ENCODE peak calls at places on chromosomes 2 and 18, in nine cellular contexts. One of them, this sample, is unnamed.

GRCh38 chr2:96409543-96410184 is 74.1 kb downstream of the NCAPH start:
- DNase-seq in epithelial cell of prostate: no peak
- DNase-seq in dermis blood vessel endothelial cell: no peak
- DNase-seq in heart right ventricle: peak
- DNase-seq in activated T-cell treated with anti-CD3 and anti-CD28 coated beads, Interleukin-2, amount 50 U/mL, for 72 hours: no peak
- DNase-seq in AG09319: no peak
- DNase-seq in GM12892: no peak
- DNase-seq in stimulated activated CD4-positive, alpha-beta T cell treated with anti-CD3 and anti-CD28 coated beads, Interleukin-1b, Interleukin-23, amount 100 ng/mL, for 1 hour: no peak
- DNase-seq in stimulated activated CD8-positive, alpha-beta memory T cell treated with anti-CD3 and anti-CD28 coated beads, Interleukin-7, amount 100 ng/mL, for 48 hours: no peak
- DNase-seq in this sample: no peak

GRCh38 chr2:124804014-124804940 is 779.2 kb downstream of the CNTNAP5 start:
- DNase-seq in epithelial cell of prostate: no peak
- DNase-seq in dermis blood vessel endothelial cell: peak
- DNase-seq in heart right ventricle: no peak
- DNase-seq in activated T-cell treated with anti-CD3 and anti-CD28 coated beads, Interleukin-2, amount 50 U/mL, for 72 hours: no peak
- DNase-seq in AG09319: no peak
- DNase-seq in GM12892: no peak
- DNase-seq in stimulated activated CD4-positive, alpha-beta T cell treated with anti-CD3 and anti-CD28 coated beads, Interleukin-1b, Interleukin-23, amount 100 ng/mL, for 1 hour: no peak
- DNase-seq in stimulated activated CD8-positive, alpha-beta memory T cell treated with anti-CD3 and anti-CD28 coated beads, Interleukin-7, amount 100 ng/mL, for 48 hours: no peak
- DNase-seq in this sample: peak

GRCh38 chr18:28972333-28972732 is 795.4 kb upstream of the CDH2 start:
- DNase-seq in epithelial cell of prostate: no peak
- DNase-seq in dermis blood vessel endothelial cell: no peak
- DNase-seq in heart right ventricle: no peak
- DNase-seq in activated T-cell treated with anti-CD3 and anti-CD28 coated beads, Interleukin-2, amount 50 U/mL, for 72 hours: no peak
- DNase-seq in AG09319: no peak
- DNase-seq in GM12892: no peak
- DNase-seq in stimulated activated CD4-positive, alpha-beta T cell treated with anti-CD3 and anti-CD28 coated beads, Interleukin-1b, Interleukin-23, amount 100 ng/mL, for 1 hour: no peak
- DNase-seq in stimulated activated CD8-positive, alpha-beta memory T cell treated with anti-CD3 and anti-CD28 coated beads, Interleukin-7, amount 100 ng/mL, for 48 hours: no peak
- DNase-seq in this sample: no peak

GRCh38 chr2:1429895-1430294 is 16.6 kb downstream of the TPO start:
- DNase-seq in epithelial cell of prostate: no peak
- DNase-seq in dermis blood vessel endothelial cell: no peak
- DNase-seq in heart right ventricle: no peak
- DNase-seq in activated T-cell treated with anti-CD3 and anti-CD28 coated beads, Interleukin-2, amount 50 U/mL, for 72 hours: no peak
- DNase-seq in AG09319: no peak
- DNase-seq in GM12892: no peak
- DNase-seq in stimulated activated CD4-positive, alpha-beta T cell treated with anti-CD3 and anti-CD28 coated beads, Interleukin-1b, Interleukin-23, amount 100 ng/mL, for 1 hour: no peak
- DNase-seq in stimulated activated CD8-positive, alpha-beta memory T cell treated with anti-CD3 and anti-CD28 coated beads, Interleukin-7, amount 100 ng/mL, for 48 hours: no peak
- DNase-seq in this sample: no peak

GRCh38 chr2:232238108-232238507 is 140.4 kb upstream of the ALPP start:
- DNase-seq in epithelial cell of prostate: peak
- DNase-seq in dermis blood vessel endothelial cell: no peak
- DNase-seq in heart right ventricle: no peak
- DNase-seq in activated T-cell treated with anti-CD3 and anti-CD28 coated beads, Interleukin-2, amount 50 U/mL, for 72 hours: peak
- DNase-seq in AG09319: no peak
- DNase-seq in GM12892: no peak
- DNase-seq in stimulated activated CD4-positive, alpha-beta T cell treated with anti-CD3 and anti-CD28 coated beads, Interleukin-1b, Interleukin-23, amount 100 ng/mL, for 1 hour: no peak
- DNase-seq in stimulated activated CD8-positive, alpha-beta memory T cell treated with anti-CD3 and anti-CD28 coated beads, Interleukin-7, amount 100 ng/mL, for 48 hours: no peak
- DNase-seq in this sample: no peak

GRCh38 chr18:54766631-54767030 is 61.6 kb upstream of the RAB27B start:
- DNase-seq in epithelial cell of prostate: no peak
- DNase-seq in dermis blood vessel endothelial cell: no peak
- DNase-seq in heart right ventricle: no peak
- DNase-seq in activated T-cell treated with anti-CD3 and anti-CD28 coated beads, Interleukin-2, amount 50 U/mL, for 72 hours: no peak
- DNase-seq in AG09319: no peak
- DNase-seq in GM12892: no peak
- DNase-seq in stimulated activated CD4-positive, alpha-beta T cell treated with anti-CD3 and anti-CD28 coated beads, Interleukin-1b, Interleukin-23, amount 100 ng/mL, for 1 hour: no peak
- DNase-seq in stimulated activated CD8-positive, alpha-beta memory T cell treated with anti-CD3 and anti-CD28 coated beads, Interleukin-7, amount 100 ng/mL, for 48 hours: no peak
- DNase-seq in this sample: no peak

GRCh38 chr18:79572848-79573451 is 106.7 kb upstream of the CTDP1 start:
- DNase-seq in epithelial cell of prostate: no peak
- DNase-seq in dermis blood vessel endothelial cell: no peak
- DNase-seq in heart right ventricle: no peak
- DNase-seq in activated T-cell treated with anti-CD3 and anti-CD28 coated beads, Interleukin-2, amount 50 U/mL, for 72 hours: no peak
- DNase-seq in AG09319: no peak
- DNase-seq in GM12892: no peak
- DNase-seq in stimulated activated CD4-positive, alpha-beta T cell treated with anti-CD3 and anti-CD28 coated beads, Interleukin-1b, Interleukin-23, amount 100 ng/mL, for 1 hour: no peak
- DNase-seq in stimulated activated CD8-positive, alpha-beta memory T cell treated with anti-CD3 and anti-CD28 coated beads, Interleukin-7, amount 100 ng/mL, for 48 hours: no peak
- DNase-seq in this sample: no peak

GRCh38 chr2:233165895-233166661 is 85.4 kb upstream of the ATG16L1 start:
- DNase-seq in epithelial cell of prostate: no peak
- DNase-seq in dermis blood vessel endothelial cell: no peak
- DNase-seq in heart right ventricle: peak
- DNase-seq in activated T-cell treated with anti-CD3 and anti-CD28 coated beads, Interleukin-2, amount 50 U/mL, for 72 hours: no peak
- DNase-seq in AG09319: no peak
- DNase-seq in GM12892: no peak
- DNase-seq in stimulated activated CD4-positive, alpha-beta T cell treated with anti-CD3 and anti-CD28 coated beads, Interleukin-1b, Interleukin-23, amount 100 ng/mL, for 1 hour: no peak
- DNase-seq in stimulated activated CD8-positive, alpha-beta memory T cell treated with anti-CD3 and anti-CD28 coated beads, Interleukin-7, amount 100 ng/mL, for 48 hours: no peak
- DNase-seq in this sample: no peak

GRCh38 chr2:149418065-149418464 is 87.7 kb downstream of the LYPD6 start:
- DNase-seq in epithelial cell of prostate: no peak
- DNase-seq in dermis blood vessel endothelial cell: peak
- DNase-seq in heart right ventricle: no peak
- DNase-seq in activated T-cell treated with anti-CD3 and anti-CD28 coated beads, Interleukin-2, amount 50 U/mL, for 72 hours: no peak
- DNase-seq in AG09319: no peak
- DNase-seq in GM12892: no peak
- DNase-seq in stimulated activated CD4-positive, alpha-beta T cell treated with anti-CD3 and anti-CD28 coated beads, Interleukin-1b, Interleukin-23, amount 100 ng/mL, for 1 hour: no peak
- DNase-seq in stimulated activated CD8-positive, alpha-beta memory T cell treated with anti-CD3 and anti-CD28 coated beads, Interleukin-7, amount 100 ng/mL, for 48 hours: no peak
- DNase-seq in this sample: no peak

GRCh38 chr18:22363867-22364463 is 53.8 kb downstream of the CTAGE1 start:
- DNase-seq in epithelial cell of prostate: no peak
- DNase-seq in dermis blood vessel endothelial cell: peak
- DNase-seq in heart right ventricle: no peak
- DNase-seq in activated T-cell treated with anti-CD3 and anti-CD28 coated beads, Interleukin-2, amount 50 U/mL, for 72 hours: no peak
- DNase-seq in AG09319: no peak
- DNase-seq in GM12892: no peak
- DNase-seq in stimulated activated CD4-positive, alpha-beta T cell treated with anti-CD3 and anti-CD28 coated beads, Interleukin-1b, Interleukin-23, amount 100 ng/mL, for 1 hour: no peak
- DNase-seq in stimulated activated CD8-positive, alpha-beta memory T cell treated with anti-CD3 and anti-CD28 coated beads, Interleukin-7, amount 100 ng/mL, for 48 hours: no peak
- DNase-seq in this sample: no peak

GRCh38 chr2:59899692-59900091 is 653.8 kb downstream of the BCL11A start:
- DNase-seq in epithelial cell of prostate: no peak
- DNase-seq in dermis blood vessel endothelial cell: no peak
- DNase-seq in heart right ventricle: no peak
- DNase-seq in activated T-cell treated with anti-CD3 and anti-CD28 coated beads, Interleukin-2, amount 50 U/mL, for 72 hours: no peak
- DNase-seq in AG09319: no peak
- DNase-seq in GM12892: no peak
- DNase-seq in stimulated activated CD4-positive, alpha-beta T cell treated with anti-CD3 and anti-CD28 coated beads, Interleukin-1b, Interleukin-23, amount 100 ng/mL, for 1 hour: no peak
- DNase-seq in stimulated activated CD8-positive, alpha-beta memory T cell treated with anti-CD3 and anti-CD28 coated beads, Interleukin-7, amount 100 ng/mL, for 48 hours: no peak
- DNase-seq in this sample: no peak

GRCh38 chr18:25287096-25287495 is 64.9 kb downstream of the ZNF521 start:
- DNase-seq in epithelial cell of prostate: no peak
- DNase-seq in dermis blood vessel endothelial cell: no peak
- DNase-seq in heart right ventricle: no peak
- DNase-seq in activated T-cell treated with anti-CD3 and anti-CD28 coated beads, Interleukin-2, amount 50 U/mL, for 72 hours: no peak
- DNase-seq in AG09319: no peak
- DNase-seq in GM12892: no peak
- DNase-seq in stimulated activated CD4-positive, alpha-beta T cell treated with anti-CD3 and anti-CD28 coated beads, Interleukin-1b, Interleukin-23, amount 100 ng/mL, for 1 hour: no peak
- DNase-seq in stimulated activated CD8-positive, alpha-beta memory T cell treated with anti-CD3 and anti-CD28 coated beads, Interleukin-7, amount 100 ng/mL, for 48 hours: no peak
- DNase-seq in this sample: no peak

GRCh38 chr2:239252433-239253200 is 148.2 kb downstream of the HDAC4 start:
- DNase-seq in epithelial cell of prostate: no peak
- DNase-seq in dermis blood vessel endothelial cell: peak
- DNase-seq in heart right ventricle: peak
- DNase-seq in activated T-cell treated with anti-CD3 and anti-CD28 coated beads, Interleukin-2, amount 50 U/mL, for 72 hours: no peak
- DNase-seq in AG09319: no peak
- DNase-seq in GM12892: no peak
- DNase-seq in stimulated activated CD4-positive, alpha-beta T cell treated with anti-CD3 and anti-CD28 coated beads, Interleukin-1b, Interleukin-23, amount 100 ng/mL, for 1 hour: no peak
- DNase-seq in stimulated activated CD8-positive, alpha-beta memory T cell treated with anti-CD3 and anti-CD28 coated beads, Interleukin-7, amount 100 ng/mL, for 48 hours: no peak
- DNase-seq in this sample: no peak

GRCh38 chr2:220315098-220315785 is 687.8 kb downstream of the SLC4A3 start:
- DNase-seq in epithelial cell of prostate: no peak
- DNase-seq in dermis blood vessel endothelial cell: no peak
- DNase-seq in heart right ventricle: no peak
- DNase-seq in activated T-cell treated with anti-CD3 and anti-CD28 coated beads, Interleukin-2, amount 50 U/mL, for 72 hours: no peak
- DNase-seq in AG09319: no peak
- DNase-seq in GM12892: no peak
- DNase-seq in stimulated activated CD4-positive, alpha-beta T cell treated with anti-CD3 and anti-CD28 coated beads, Interleukin-1b, Interleukin-23, amount 100 ng/mL, for 1 hour: no peak
- DNase-seq in stimulated activated CD8-positive, alpha-beta memory T cell treated with anti-CD3 and anti-CD28 coated beads, Interleukin-7, amount 100 ng/mL, for 48 hours: no peak
- DNase-seq in this sample: no peak

GRCh38 chr2:143692162-143692561 is 562.9 kb downstream of the ARHGAP15 start:
- DNase-seq in epithelial cell of prostate: no peak
- DNase-seq in dermis blood vessel endothelial cell: no peak
- DNase-seq in heart right ventricle: no peak
- DNase-seq in activated T-cell treated with anti-CD3 and anti-CD28 coated beads, Interleukin-2, amount 50 U/mL, for 72 hours: no peak
- DNase-seq in AG09319: no peak
- DNase-seq in GM12892: no peak
- DNase-seq in stimulated activated CD4-positive, alpha-beta T cell treated with anti-CD3 and anti-CD28 coated beads, Interleukin-1b, Interleukin-23, amount 100 ng/mL, for 1 hour: no peak
- DNase-seq in stimulated activated CD8-positive, alpha-beta memory T cell treated with anti-CD3 and anti-CD28 coated beads, Interleukin-7, amount 100 ng/mL, for 48 hours: no peak
- DNase-seq in this sample: no peak

GRCh38 chr2:202109139-202109736 is 36.2 kb downstream of the KIAA2012 start:
- DNase-seq in epithelial cell of prostate: no peak
- DNase-seq in dermis blood vessel endothelial cell: no peak
- DNase-seq in heart right ventricle: no peak
- DNase-seq in activated T-cell treated with anti-CD3 and anti-CD28 coated beads, Interleukin-2, amount 50 U/mL, for 72 hours: no peak
- DNase-seq in AG09319: no peak
- DNase-seq in GM12892: no peak
- DNase-seq in stimulated activated CD4-positive, alpha-beta T cell treated with anti-CD3 and anti-CD28 coated beads, Interleukin-1b, Interleukin-23, amount 100 ng/mL, for 1 hour: no peak
- DNase-seq in stimulated activated CD8-positive, alpha-beta memory T cell treated with anti-CD3 and anti-CD28 coated beads, Interleukin-7, amount 100 ng/mL, for 48 hours: no peak
- DNase-seq in this sample: no peak

GRCh38 chr2:57479994-57480393 is 566.6 kb upstream of the VRK2 start:
- DNase-seq in epithelial cell of prostate: no peak
- DNase-seq in dermis blood vessel endothelial cell: no peak
- DNase-seq in heart right ventricle: no peak
- DNase-seq in activated T-cell treated with anti-CD3 and anti-CD28 coated beads, Interleukin-2, amount 50 U/mL, for 72 hours: no peak
- DNase-seq in AG09319: no peak
- DNase-seq in GM12892: no peak
- DNase-seq in stimulated activated CD4-positive, alpha-beta T cell treated with anti-CD3 and anti-CD28 coated beads, Interleukin-1b, Interleukin-23, amount 100 ng/mL, for 1 hour: no peak
- DNase-seq in stimulated activated CD8-positive, alpha-beta memory T cell treated with anti-CD3 and anti-CD28 coated beads, Interleukin-7, amount 100 ng/mL, for 48 hours: no peak
- DNase-seq in this sample: no peak

GRCh38 chr2:102848366-102848839 is 86.6 kb downstream of the TMEM182 start:
- DNase-seq in epithelial cell of prostate: no peak
- DNase-seq in dermis blood vessel endothelial cell: no peak
- DNase-seq in heart right ventricle: peak
- DNase-seq in activated T-cell treated with anti-CD3 and anti-CD28 coated beads, Interleukin-2, amount 50 U/mL, for 72 hours: no peak
- DNase-seq in AG09319: no peak
- DNase-seq in GM12892: no peak
- DNase-seq in stimulated activated CD4-positive, alpha-beta T cell treated with anti-CD3 and anti-CD28 coated beads, Interleukin-1b, Interleukin-23, amount 100 ng/mL, for 1 hour: no peak
- DNase-seq in stimulated activated CD8-positive, alpha-beta memory T cell treated with anti-CD3 and anti-CD28 coated beads, Interleukin-7, amount 100 ng/mL, for 48 hours: no peak
- DNase-seq in this sample: peak

GRCh38 chr2:85648619-85649018 is 19.4 kb downstream of the SFTPB start:
- DNase-seq in epithelial cell of prostate: no peak
- DNase-seq in dermis blood vessel endothelial cell: peak
- DNase-seq in heart right ventricle: no peak
- DNase-seq in activated T-cell treated with anti-CD3 and anti-CD28 coated beads, Interleukin-2, amount 50 U/mL, for 72 hours: no peak
- DNase-seq in AG09319: peak
- DNase-seq in GM12892: no peak
- DNase-seq in stimulated activated CD4-positive, alpha-beta T cell treated with anti-CD3 and anti-CD28 coated beads, Interleukin-1b, Interleukin-23, amount 100 ng/mL, for 1 hour: no peak
- DNase-seq in stimulated activated CD8-positive, alpha-beta memory T cell treated with anti-CD3 and anti-CD28 coated beads, Interleukin-7, amount 100 ng/mL, for 48 hours: no peak
- DNase-seq in this sample: no peak

GRCh38 chr2:236512902-236513433 is 56.7 kb upstream of the ACKR3 start:
- DNase-seq in epithelial cell of prostate: no peak
- DNase-seq in dermis blood vessel endothelial cell: peak
- DNase-seq in heart right ventricle: peak
- DNase-seq in activated T-cell treated with anti-CD3 and anti-CD28 coated beads, Interleukin-2, amount 50 U/mL, for 72 hours: peak
- DNase-seq in AG09319: no peak
- DNase-seq in GM12892: peak
- DNase-seq in stimulated activated CD4-positive, alpha-beta T cell treated with anti-CD3 and anti-CD28 coated beads, Interleukin-1b, Interleukin-23, amount 100 ng/mL, for 1 hour: peak
- DNase-seq in stimulated activated CD8-positive, alpha-beta memory T cell treated with anti-CD3 and anti-CD28 coated beads, Interleukin-7, amount 100 ng/mL, for 48 hours: no peak
- DNase-seq in this sample: no peak

GRCh38 chr2:12618576-12618975 is 98.2 kb upstream of the TRIB2 start:
- DNase-seq in epithelial cell of prostate: no peak
- DNase-seq in dermis blood vessel endothelial cell: no peak
- DNase-seq in heart right ventricle: no peak
- DNase-seq in activated T-cell treated with anti-CD3 and anti-CD28 coated beads, Interleukin-2, amount 50 U/mL, for 72 hours: no peak
- DNase-seq in AG09319: no peak
- DNase-seq in GM12892: no peak
- DNase-seq in stimulated activated CD4-positive, alpha-beta T cell treated with anti-CD3 and anti-CD28 coated beads, Interleukin-1b, Interleukin-23, amount 100 ng/mL, for 1 hour: no peak
- DNase-seq in stimulated activated CD8-positive, alpha-beta memory T cell treated with anti-CD3 and anti-CD28 coated beads, Interleukin-7, amount 100 ng/mL, for 48 hours: no peak
- DNase-seq in this sample: no peak

GRCh38 chr18:36529747-36530146 is 232.2 kb downstream of the FHOD3 start:
- DNase-seq in epithelial cell of prostate: no peak
- DNase-seq in dermis blood vessel endothelial cell: no peak
- DNase-seq in heart right ventricle: no peak
- DNase-seq in activated T-cell treated with anti-CD3 and anti-CD28 coated beads, Interleukin-2, amount 50 U/mL, for 72 hours: no peak
- DNase-seq in AG09319: no peak
- DNase-seq in GM12892: no peak
- DNase-seq in stimulated activated CD4-positive, alpha-beta T cell treated with anti-CD3 and anti-CD28 coated beads, Interleukin-1b, Interleukin-23, amount 100 ng/mL, for 1 hour: no peak
- DNase-seq in stimulated activated CD8-positive, alpha-beta memory T cell treated with anti-CD3 and anti-CD28 coated beads, Interleukin-7, amount 100 ng/mL, for 48 hours: no peak
- DNase-seq in this sample: no peak

GRCh38 chr2:124913873-124914272 is 888.8 kb downstream of the CNTNAP5 start:
- DNase-seq in epithelial cell of prostate: no peak
- DNase-seq in dermis blood vessel endothelial cell: no peak
- DNase-seq in heart right ventricle: no peak
- DNase-seq in activated T-cell treated with anti-CD3 and anti-CD28 coated beads, Interleukin-2, amount 50 U/mL, for 72 hours: no peak
- DNase-seq in AG09319: no peak
- DNase-seq in GM12892: no peak
- DNase-seq in stimulated activated CD4-positive, alpha-beta T cell treated with anti-CD3 and anti-CD28 coated beads, Interleukin-1b, Interleukin-23, amount 100 ng/mL, for 1 hour: no peak
- DNase-seq in stimulated activated CD8-positive, alpha-beta memory T cell treated with anti-CD3 and anti-CD28 coated beads, Interleukin-7, amount 100 ng/mL, for 48 hours: no peak
- DNase-seq in this sample: no peak

GRCh38 chr18:13382990-13383821 is 164.6 kb downstream of the LDLRAD4 start:
- DNase-seq in epithelial cell of prostate: no peak
- DNase-seq in dermis blood vessel endothelial cell: no peak
- DNase-seq in heart right ventricle: no peak
- DNase-seq in activated T-cell treated with anti-CD3 and anti-CD28 coated beads, Interleukin-2, amount 50 U/mL, for 72 hours: no peak
- DNase-seq in AG09319: no peak
- DNase-seq in GM12892: no peak
- DNase-seq in stimulated activated CD4-positive, alpha-beta T cell treated with anti-CD3 and anti-CD28 coated beads, Interleukin-1b, Interleukin-23, amount 100 ng/mL, for 1 hour: no peak
- DNase-seq in stimulated activated CD8-positive, alpha-beta memory T cell treated with anti-CD3 and anti-CD28 coated beads, Interleukin-7, amount 100 ng/mL, for 48 hours: no peak
- DNase-seq in this sample: no peak

GRCh38 chr2:97737421-97738235 is 24.3 kb downstream of the ZAP70 start:
- DNase-seq in epithelial cell of prostate: no peak
- DNase-seq in dermis blood vessel endothelial cell: no peak
- DNase-seq in heart right ventricle: no peak
- DNase-seq in activated T-cell treated with anti-CD3 and anti-CD28 coated beads, Interleukin-2, amount 50 U/mL, for 72 hours: no peak
- DNase-seq in AG09319: no peak
- DNase-seq in GM12892: no peak
- DNase-seq in stimulated activated CD4-positive, alpha-beta T cell treated with anti-CD3 and anti-CD28 coated beads, Interleukin-1b, Interleukin-23, amount 100 ng/mL, for 1 hour: no peak
- DNase-seq in stimulated activated CD8-positive, alpha-beta memory T cell treated with anti-CD3 and anti-CD28 coated beads, Interleukin-7, amount 100 ng/mL, for 48 hours: no peak
- DNase-seq in this sample: no peak

GRCh38 chr2:238728322-238729260 is 119.3 kb upstream of the TWIST2 start:
- DNase-seq in epithelial cell of prostate: peak
- DNase-seq in dermis blood vessel endothelial cell: no peak
- DNase-seq in heart right ventricle: no peak
- DNase-seq in activated T-cell treated with anti-CD3 and anti-CD28 coated beads, Interleukin-2, amount 50 U/mL, for 72 hours: no peak
- DNase-seq in AG09319: peak
- DNase-seq in GM12892: no peak
- DNase-seq in stimulated activated CD4-positive, alpha-beta T cell treated with anti-CD3 and anti-CD28 coated beads, Interleukin-1b, Interleukin-23, amount 100 ng/mL, for 1 hour: no peak
- DNase-seq in stimulated activated CD8-positive, alpha-beta memory T cell treated with anti-CD3 and anti-CD28 coated beads, Interleukin-7, amount 100 ng/mL, for 48 hours: no peak
- DNase-seq in this sample: peak

GRCh38 chr2:196170202-196170680 is 1.1 kb downstream of the STK17B start:
- DNase-seq in epithelial cell of prostate: no peak
- DNase-seq in dermis blood vessel endothelial cell: peak
- DNase-seq in heart right ventricle: no peak
- DNase-seq in activated T-cell treated with anti-CD3 and anti-CD28 coated beads, Interleukin-2, amount 50 U/mL, for 72 hours: peak
- DNase-seq in AG09319: no peak
- DNase-seq in GM12892: no peak
- DNase-seq in stimulated activated CD4-positive, alpha-beta T cell treated with anti-CD3 and anti-CD28 coated beads, Interleukin-1b, Interleukin-23, amount 100 ng/mL, for 1 hour: no peak
- DNase-seq in stimulated activated CD8-positive, alpha-beta memory T cell treated with anti-CD3 and anti-CD28 coated beads, Interleukin-7, amount 100 ng/mL, for 48 hours: no peak
- DNase-seq in this sample: peak

GRCh38 chr2:196336715-196337617 is 165.6 kb upstream of the STK17B start:
- DNase-seq in epithelial cell of prostate: no peak
- DNase-seq in dermis blood vessel endothelial cell: peak
- DNase-seq in heart right ventricle: no peak
- DNase-seq in activated T-cell treated with anti-CD3 and anti-CD28 coated beads, Interleukin-2, amount 50 U/mL, for 72 hours: peak
- DNase-seq in AG09319: no peak
- DNase-seq in GM12892: no peak
- DNase-seq in stimulated activated CD4-positive, alpha-beta T cell treated with anti-CD3 and anti-CD28 coated beads, Interleukin-1b, Interleukin-23, amount 100 ng/mL, for 1 hour: peak
- DNase-seq in stimulated activated CD8-positive, alpha-beta memory T cell treated with anti-CD3 and anti-CD28 coated beads, Interleukin-7, amount 100 ng/mL, for 48 hours: no peak
- DNase-seq in this sample: no peak

GRCh38 chr2:79910643-79911042 is 393.9 kb downstream of the LRRTM1 start:
- DNase-seq in epithelial cell of prostate: no peak
- DNase-seq in dermis blood vessel endothelial cell: no peak
- DNase-seq in heart right ventricle: no peak
- DNase-seq in activated T-cell treated with anti-CD3 and anti-CD28 coated beads, Interleukin-2, amount 50 U/mL, for 72 hours: no peak
- DNase-seq in AG09319: no peak
- DNase-seq in GM12892: no peak
- DNase-seq in stimulated activated CD4-positive, alpha-beta T cell treated with anti-CD3 and anti-CD28 coated beads, Interleukin-1b, Interleukin-23, amount 100 ng/mL, for 1 hour: no peak
- DNase-seq in stimulated activated CD8-positive, alpha-beta memory T cell treated with anti-CD3 and anti-CD28 coated beads, Interleukin-7, amount 100 ng/mL, for 48 hours: no peak
- DNase-seq in this sample: no peak

GRCh38 chr2:63740943-63741342 is 100.8 kb upstream of the UGP2 start:
- DNase-seq in epithelial cell of prostate: no peak
- DNase-seq in dermis blood vessel endothelial cell: no peak
- DNase-seq in heart right ventricle: no peak
- DNase-seq in activated T-cell treated with anti-CD3 and anti-CD28 coated beads, Interleukin-2, amount 50 U/mL, for 72 hours: no peak
- DNase-seq in AG09319: no peak
- DNase-seq in GM12892: no peak
- DNase-seq in stimulated activated CD4-positive, alpha-beta T cell treated with anti-CD3 and anti-CD28 coated beads, Interleukin-1b, Interleukin-23, amount 100 ng/mL, for 1 hour: no peak
- DNase-seq in stimulated activated CD8-positive, alpha-beta memory T cell treated with anti-CD3 and anti-CD28 coated beads, Interleukin-7, amount 100 ng/mL, for 48 hours: no peak
- DNase-seq in this sample: peak

GRCh38 chr2:45301307-45302010 is 292.2 kb upstream of the SIX2 start:
- DNase-seq in epithelial cell of prostate: no peak
- DNase-seq in dermis blood vessel endothelial cell: peak
- DNase-seq in heart right ventricle: no peak
- DNase-seq in activated T-cell treated with anti-CD3 and anti-CD28 coated beads, Interleukin-2, amount 50 U/mL, for 72 hours: no peak
- DNase-seq in AG09319: no peak
- DNase-seq in GM12892: no peak
- DNase-seq in stimulated activated CD4-positive, alpha-beta T cell treated with anti-CD3 and anti-CD28 coated beads, Interleukin-1b, Interleukin-23, amount 100 ng/mL, for 1 hour: no peak
- DNase-seq in stimulated activated CD8-positive, alpha-beta memory T cell treated with anti-CD3 and anti-CD28 coated beads, Interleukin-7, amount 100 ng/mL, for 48 hours: no peak
- DNase-seq in this sample: no peak